ENCODE peak calls at places on chromosomes 2 and 18, in seven cellular contexts. B, J, R, O, A, H and X are unnamed samples.

GRCh38 chr18:55241016-55241415 is 281.8 kb upstream of the CCDC68 start:
- DNase-seq in B (no peak), J (no peak), R (no peak), O (no peak), A (no peak), H (no peak), X (no peak)

GRCh38 chr18:1092228-1092627 is 187.6 kb downstream of the ADCYAP1 start:
- DNase-seq in B (no peak), J (no peak), R (no peak), O (no peak), A (no peak), H (no peak), X (no peak)

GRCh38 chr18:63518178-63519012 is 23.8 kb upstream of the SERPINB12 start:
- DNase-seq in B (no peak), J (peak), R (no peak), O (peak), A (peak), H (peak), X (peak)

GRCh38 chr2:9225806-9226205 is 19.2 kb downstream of the ASAP2 start:
- DNase-seq in B (no peak), J (no peak), R (no peak), O (no peak), A (no peak), H (no peak), X (no peak)

GRCh38 chr2:1662606-1663180 is 81.6 kb downstream of the PXDN start:
- DNase-seq in B (no peak), J (no peak), R (no peak), O (no peak), A (no peak), H (no peak), X (no peak)

GRCh38 chr2:73212448-73213176 is 1.4 kb upstream of the SMYD5 start:
- DNase-seq in B (peak), J (peak), R (peak), O (peak), A (peak), H (peak), X (peak)

GRCh38 chr2:153870308-153870707 is 1.4 kb upstream of the GALNT13 start:
- DNase-seq in B (no peak), J (no peak), R (no peak), O (no peak), A (no peak), H (no peak), X (no peak)

GRCh38 chr2:223247136-223247535 is 195.1 kb downstream of the KCNE4 start:
- DNase-seq in B (no peak), J (no peak), R (no peak), O (peak), A (no peak), H (peak), X (no peak)

GRCh38 chr2:235614176-235614860 is 120.5 kb downstream of the AGAP1 start:
- DNase-seq in B (no peak), J (no peak), R (no peak), O (no peak), A (no peak), H (no peak), X (no peak)

GRCh38 chr2:215396595-215397313 is 39.1 kb downstream of the FN1 start:
- DNase-seq in B (no peak), J (no peak), R (no peak), O (peak), A (no peak), H (peak), X (no peak)

GRCh38 chr2:84077504-84077903 is 381.6 kb downstream of the SUCLG1 start:
- DNase-seq in B (no peak), J (no peak), R (no peak), O (peak), A (no peak), H (no peak), X (peak)

GRCh38 chr2:59276917-59277316 is 1035.8 kb upstream of the FANCL start:
- DNase-seq in B (no peak), J (no peak), R (no peak), O (no peak), A (no peak), H (no peak), X (no peak)

GRCh38 chr18:37721544-37722302 is 156.1 kb upstream of the CELF4 start:
- DNase-seq in B (no peak), J (no peak), R (no peak), O (no peak), A (no peak), H (no peak), X (no peak)

GRCh38 chr2:232415736-232416520 is 9.3 kb downstream of the ALPG start:
- DNase-seq in B (no peak), J (no peak), R (peak), O (no peak), A (no peak), H (no peak), X (no peak)

GRCh38 chr2:152106464-152106863 is 7.6 kb upstream of the CACNB4 start:
- DNase-seq in B (no peak), J (no peak), R (no peak), O (no peak), A (no peak), H (no peak), X (no peak)

GRCh38 chr18:79629606-79630005 is 50.0 kb upstream of the CTDP1 start:
- DNase-seq in B (no peak), J (no peak), R (no peak), O (no peak), A (no peak), H (no peak), X (no peak)
- H3K27ac ChIP-seq in B (no peak), J (no peak), R (no peak), O (no peak), A (no peak), H (no peak), X (no peak)

GRCh38 chr2:42928692-42929576 is 136.6 kb upstream of the HAAO start:
- DNase-seq in B (no peak), J (no peak), R (no peak), O (peak), A (no peak), H (peak), X (no peak)

GRCh38 chr2:42929577-42929984 is 137.2 kb upstream of the HAAO start:
- DNase-seq in B (no peak), J (no peak), R (no peak), O (no peak), A (no peak), H (no peak), X (no peak)

GRCh38 chr2:42926438-42927333 is 134.3 kb upstream of the HAAO start:
- DNase-seq in B (no peak), J (no peak), R (no peak), O (no peak), A (no peak), H (no peak), X (no peak)

GRCh38 chr2:42927334-42928160 is 135.2 kb upstream of the HAAO start:
- DNase-seq in B (no peak), J (no peak), R (no peak), O (no peak), A (peak), H (peak), X (no peak)

DNA sequence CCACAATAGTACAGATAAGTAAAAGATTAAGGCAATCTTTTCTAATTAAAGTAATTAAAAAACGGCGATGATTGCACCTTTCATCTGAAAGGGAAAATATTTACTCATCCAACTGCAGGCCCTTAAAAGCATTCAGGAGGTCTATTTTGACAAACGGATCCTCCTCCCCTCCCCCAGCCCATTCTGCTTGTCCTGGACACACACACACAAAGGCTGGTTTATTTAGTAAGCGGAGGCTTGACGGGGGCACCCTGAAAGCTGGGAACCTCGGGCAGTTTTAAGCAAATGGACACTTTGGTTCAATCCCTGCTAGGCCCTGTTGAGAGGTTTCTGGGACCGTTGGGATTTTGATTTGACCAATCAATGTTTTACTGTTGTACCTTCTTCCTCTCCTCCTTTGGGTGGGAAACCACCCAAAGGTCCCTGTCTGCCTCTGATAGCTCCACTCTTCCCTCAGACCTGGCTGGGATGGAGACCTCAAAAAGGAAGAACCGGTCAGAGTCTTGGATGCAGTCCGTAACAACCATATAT is 135.8 kb upstream of the HAAO start:
- DNase-seq in B (no peak), J (no peak), R (no peak), O (no peak), A (no peak), H (no peak), X (no peak)
- H3K27ac ChIP-seq in B (no peak), J (peak), R (peak), O (no peak), A (peak), H (no peak), X (peak)

DNA sequence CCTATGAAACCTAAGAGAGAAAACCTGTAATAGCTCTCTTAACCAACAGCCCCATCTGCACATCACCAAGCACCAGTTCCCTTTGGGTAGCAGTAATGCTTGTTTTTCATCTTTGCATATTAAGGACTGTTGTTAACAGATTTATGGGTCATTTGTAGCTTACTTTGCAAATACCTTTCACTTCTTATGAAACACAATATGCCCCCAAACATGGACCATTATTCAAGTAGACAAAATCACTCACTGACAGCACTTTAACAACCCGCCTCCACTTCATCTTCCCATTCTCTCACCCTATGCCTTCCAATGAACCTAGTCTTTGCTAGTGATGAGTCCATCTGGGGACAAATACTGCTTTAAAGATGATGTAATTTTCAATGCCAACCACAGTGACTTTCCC is 64.4 kb downstream of the GFPT1 start:
- DNase-seq in B (no peak), J (no peak), R (no peak), O (no peak), A (no peak), H (no peak), X (no peak)
- H3K27ac ChIP-seq in B (no peak), J (no peak), R (no peak), O (no peak), A (no peak), H (no peak), X (no peak)

GRCh38 chr2:33268246-33268831 is 208.1 kb upstream of the RASGRP3 start:
- DNase-seq in B (no peak), J (no peak), R (no peak), O (no peak), A (no peak), H (no peak), X (no peak)
- H3K27ac ChIP-seq in B (no peak), J (no peak), R (no peak), O (no peak), A (no peak), H (peak), X (no peak)

DNA sequence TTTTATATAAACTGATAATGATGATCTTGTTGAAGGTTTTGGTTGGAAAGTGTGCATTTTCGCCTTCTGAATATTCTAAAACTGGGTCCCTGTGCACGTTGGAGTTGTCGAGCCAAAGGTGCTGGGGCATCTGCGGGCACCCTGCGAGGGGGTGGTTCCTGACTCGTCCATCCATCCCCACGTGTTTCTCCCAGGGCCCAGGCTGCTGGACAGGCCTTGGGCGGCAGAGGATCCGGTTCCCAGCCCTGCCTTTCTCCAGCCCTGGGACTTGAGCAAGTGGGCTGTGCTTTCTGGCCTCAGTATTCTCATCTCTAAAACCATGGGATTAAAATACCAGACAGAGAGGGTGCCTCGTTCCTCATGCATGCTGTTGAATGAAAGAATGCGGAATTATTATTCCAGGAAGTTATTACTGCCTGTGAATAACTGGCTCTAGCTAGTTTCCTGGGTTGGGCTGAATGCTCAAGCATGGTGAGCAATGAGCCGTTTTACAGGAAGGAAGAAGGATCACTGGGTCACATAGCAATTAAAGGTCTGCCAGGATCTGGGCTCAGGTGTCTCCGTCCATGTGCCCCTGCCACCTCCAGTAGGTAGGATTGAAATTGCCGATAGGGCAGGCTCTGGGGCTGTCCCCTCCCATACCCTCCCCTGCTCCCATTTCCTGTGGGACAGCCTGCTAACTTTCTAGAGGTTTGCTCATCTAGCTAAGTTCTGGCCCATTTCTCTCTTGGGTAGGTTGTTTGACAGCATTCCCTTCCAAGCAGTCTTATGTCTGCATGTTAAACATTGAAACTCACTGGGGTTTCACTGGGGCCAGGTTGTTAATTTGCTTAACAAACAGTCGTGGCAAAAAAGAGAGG is 77.2 kb upstream of the HS6ST1 start:
- DNase-seq in B (no peak), J (no peak), R (no peak), O (no peak), A (no peak), H (peak), X (peak)
- H3K27ac ChIP-seq in B (no peak), J (no peak), R (no peak), O (no peak), A (no peak), H (no peak), X (no peak)

DNA sequence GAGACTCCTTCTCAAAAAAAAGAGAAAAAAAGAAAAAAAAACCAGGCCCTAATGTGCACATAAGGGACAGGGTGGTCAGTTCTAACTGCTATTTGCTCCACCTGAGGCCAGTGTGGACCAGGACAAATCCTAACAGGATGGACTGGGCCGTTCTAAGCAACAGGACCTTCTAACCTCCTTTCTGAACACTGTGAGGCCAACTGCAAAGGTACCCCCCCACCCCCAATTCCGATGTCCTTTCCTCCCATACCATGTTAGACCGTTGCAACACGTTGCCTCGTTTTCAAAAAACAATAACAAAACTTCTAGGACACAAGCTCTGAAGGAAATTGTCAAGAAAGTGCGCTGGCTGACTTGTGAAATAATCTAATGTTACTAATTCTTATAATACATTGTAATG is 1.2 kb downstream of the THAP4 start:
- DNase-seq in B (no peak), J (no peak), R (no peak), O (peak), A (no peak), H (no peak), X (no peak)
- H3K27ac ChIP-seq in B (no peak), J (peak), R (peak), O (peak), A (peak), H (peak), X (peak)

GRCh38 chr18:64982414-64983096 is 768.3 kb upstream of the CDH7 start:
- DNase-seq in B (no peak), J (no peak), R (no peak), O (no peak), A (no peak), H (no peak), X (no peak)
- H3K27ac ChIP-seq in B (no peak), J (no peak), R (no peak), O (no peak), A (peak), H (no peak), X (peak)

DNA sequence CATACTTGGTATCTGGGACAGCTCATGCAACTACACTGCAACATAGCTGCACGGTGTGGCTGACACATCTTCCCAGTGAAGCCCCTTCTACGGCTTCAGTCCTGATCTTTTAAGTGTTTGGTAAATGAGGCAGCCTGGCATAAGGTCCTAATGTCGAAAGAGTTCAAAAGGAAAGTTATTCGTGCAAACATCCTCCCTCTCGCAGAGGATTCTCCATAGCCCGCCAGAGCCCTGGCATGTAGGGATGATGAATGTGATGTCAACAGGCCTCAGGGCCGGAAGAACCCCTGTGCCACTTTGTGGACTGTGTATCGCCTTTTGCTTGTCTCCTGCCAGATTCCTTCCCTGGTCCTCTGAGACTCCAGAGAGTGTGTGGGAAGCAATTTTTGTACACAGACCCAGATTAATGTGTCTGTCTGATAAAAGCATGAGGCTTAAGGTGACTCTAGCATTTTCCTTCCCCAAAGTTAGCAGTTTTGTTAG is 88.5 kb downstream of the SOCS6 start:
- DNase-seq in B (no peak), J (no peak), R (no peak), O (peak), A (no peak), H (no peak), X (no peak)
- H3K27ac ChIP-seq in B (no peak), J (no peak), R (no peak), O (peak), A (no peak), H (no peak), X (no peak)